ENCODE peak calls at places on chromosome 14, in nine cellular contexts. B is coronary artery, V is AG09319, J is OCI-LY7, P is ovary, Q is glutamatergic neuron, W is MCF 10A, F is natural killer cell, G is spleen. L is an unnamed sample.

GRCh38 chr14:35849122-35849521 is 23.0 kb downstream of the BRMS1L start:
- DNase-seq in B (no peak), P (no peak), Q (no peak), J (no peak), W (no peak), V (no peak), G (no peak), F (no peak), L (no peak)

GRCh38 chr14:79578470-79578869 is 632.8 kb downstream of the DIO2 start:
- DNase-seq in J (no peak), V (no peak), W (no peak), G (no peak), B (no peak), P (no peak), F (no peak), Q (no peak), L (no peak)

GRCh38 chr14:70177092-70177491 is 11.7 kb downstream of the SLC8A3 start:
- DNase-seq in V (no peak), B (no peak), P (no peak), J (no peak), Q (no peak), W (no peak), F (no peak), G (no peak), L (no peak)

GRCh38 chr14:24403294-24404013 is 4.7 kb downstream of the NYNRIN start:
- DNase-seq in Q (no peak), W (no peak), J (no peak), G (no peak), V (no peak), P (peak), F (no peak), B (no peak), L (no peak)

GRCh38 chr14:72747652-72748051 is 146.2 kb downstream of the DPF3 start:
- DNase-seq in W (no peak), J (no peak), V (no peak), Q (no peak), B (no peak), G (no peak), F (no peak), P (no peak), L (no peak)

GRCh38 chr14:75068294-75069020 is 984 bp upstream of the ZC2HC1C start:
- DNase-seq in G (no peak), J (no peak), F (no peak), P (no peak), Q (no peak), W (peak), B (no peak), V (no peak), L (no peak)

GRCh38 chr14:79605863-79606262 is 605.4 kb downstream of the DIO2 start:
- DNase-seq in F (no peak), J (no peak), V (no peak), B (no peak), W (no peak), Q (no peak), P (no peak), G (no peak), L (no peak)

GRCh38 chr14:54121461-54121860 is 164.8 kb upstream of the BMP4 start:
- DNase-seq in V (no peak), J (no peak), P (no peak), B (no peak), G (no peak), F (no peak), W (no peak), Q (no peak), L (no peak)

GRCh38 chr14:60301685-60302084 is 52.7 kb downstream of the PPM1A start:
- DNase-seq in W (no peak), F (no peak), V (no peak), P (no peak), Q (no peak), B (no peak), G (no peak), J (no peak), L (no peak)

GRCh38 chr14:20247651-20248246 is 8.7 kb downstream of the OR11H4 start:
- DNase-seq in P (no peak), V (no peak), J (peak), F (no peak), W (peak), Q (no peak), B (no peak), G (no peak), L (no peak)

GRCh38 chr14:22650960-22651521 is 6.9 kb upstream of the OR6J1 start:
- DNase-seq in B (peak), Q (no peak), P (no peak), J (peak), W (peak), G (no peak), F (no peak), V (no peak), L (no peak)

DNA sequence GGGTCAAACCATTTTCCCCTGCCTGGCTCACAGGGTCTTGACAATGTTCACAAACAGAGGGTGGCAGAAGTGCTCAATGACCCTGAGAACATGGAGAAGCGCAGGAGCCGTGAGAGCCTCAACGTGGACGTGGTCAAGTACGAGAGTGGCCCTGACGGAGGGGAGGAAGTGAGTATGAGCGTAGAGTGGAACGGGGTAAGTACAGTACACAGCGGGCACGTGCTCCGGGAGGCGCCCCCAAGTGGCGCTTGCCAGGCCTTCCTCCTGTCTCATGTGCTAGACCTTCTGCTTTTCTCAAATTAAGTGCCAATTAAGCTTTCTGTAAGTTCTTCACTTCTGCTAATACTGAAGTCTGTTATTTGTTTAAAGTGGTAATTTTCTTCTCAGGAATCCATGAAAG is 35.9 kb downstream of the XRCC3 start:
- DNase-seq in B (no peak), G (peak), P (no peak), W (no peak), J (peak), Q (no peak), V (no peak), F (peak), L (peak)
- TF ChIP-seq CTCF in B (no peak), G (peak), P (no peak), W (peak), J (peak), Q (peak), V (peak), F (peak), L (peak)

DNA sequence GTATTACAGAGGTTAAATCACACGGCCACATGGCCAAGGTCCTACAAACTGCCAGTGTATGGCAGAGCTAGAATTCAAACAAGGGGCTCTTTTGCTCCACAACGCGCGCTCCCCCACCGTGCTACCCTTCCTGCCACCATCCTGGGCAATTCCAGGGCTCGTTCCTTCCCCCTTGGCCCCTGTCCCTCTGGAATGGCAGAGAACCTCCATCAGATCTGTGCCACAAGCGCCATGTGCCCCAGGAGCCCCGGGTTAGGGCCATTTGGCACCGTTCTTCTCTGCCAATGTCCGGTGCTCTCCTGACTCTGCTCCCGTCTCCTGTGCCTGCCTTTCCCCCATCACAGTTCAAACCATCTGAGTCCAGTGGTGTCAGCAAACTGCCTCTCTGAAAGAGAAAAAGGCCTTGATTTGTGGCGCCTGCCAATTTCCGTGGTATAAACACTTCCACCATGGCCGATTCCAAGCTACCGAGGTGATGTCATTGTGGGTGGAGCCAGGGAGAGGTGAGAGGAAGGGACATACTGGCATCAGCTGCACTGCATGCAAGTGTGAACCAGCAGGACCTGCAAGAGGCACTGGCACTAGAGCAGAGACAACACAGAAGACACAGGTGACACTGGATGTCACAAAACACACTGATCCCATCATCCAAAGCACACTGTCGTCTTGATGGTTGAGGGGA is 163.1 kb downstream of the CALM1 start:
- DNase-seq in V (no peak), P (no peak), F (no peak), G (no peak), B (no peak), Q (no peak), J (no peak), W (no peak), L (no peak)
- TF ChIP-seq CTCF in V (no peak), P (no peak), F (no peak), G (no peak), B (no peak), Q (no peak), J (no peak), W (no peak), L (no peak)

DNA sequence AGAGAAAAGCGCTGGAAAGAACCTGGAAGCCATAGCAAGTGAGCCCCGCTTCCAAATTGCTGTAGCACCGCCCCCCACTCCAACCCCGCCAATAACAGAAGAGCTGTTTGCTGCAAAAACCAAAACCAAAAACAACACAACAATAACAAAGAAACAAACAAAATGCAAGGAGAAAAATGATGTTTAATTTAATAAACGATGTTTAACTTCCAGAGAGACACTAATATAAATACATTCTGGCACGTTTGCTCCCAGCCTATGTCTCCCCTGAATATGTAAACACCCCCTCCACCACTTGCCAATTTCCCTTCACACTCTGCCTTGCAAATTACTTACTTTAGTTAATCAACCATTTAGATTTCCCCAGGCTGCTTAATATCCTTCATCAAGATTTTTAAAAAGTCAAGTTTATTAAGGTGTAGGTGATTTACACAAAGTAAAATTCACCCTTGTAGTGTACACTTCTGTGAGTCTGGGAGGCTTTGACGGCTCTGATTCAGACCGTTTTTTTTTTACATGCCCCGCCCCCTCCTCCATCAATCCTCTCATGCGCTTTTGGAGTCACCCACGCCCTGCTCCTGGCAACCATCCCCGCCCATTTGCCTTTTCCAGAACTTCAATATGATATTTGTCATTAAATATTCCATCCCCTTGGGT is 482 bp upstream of the IFI27L2 start:
- DNase-seq in G (no peak), W (peak), B (peak), V (no peak), J (peak), Q (peak), F (no peak), P (peak), L (peak)
- TF ChIP-seq CTCF in G (no peak), W (no peak), B (no peak), V (no peak), J (peak), Q (no peak), F (no peak), P (no peak), L (no peak)

DNA sequence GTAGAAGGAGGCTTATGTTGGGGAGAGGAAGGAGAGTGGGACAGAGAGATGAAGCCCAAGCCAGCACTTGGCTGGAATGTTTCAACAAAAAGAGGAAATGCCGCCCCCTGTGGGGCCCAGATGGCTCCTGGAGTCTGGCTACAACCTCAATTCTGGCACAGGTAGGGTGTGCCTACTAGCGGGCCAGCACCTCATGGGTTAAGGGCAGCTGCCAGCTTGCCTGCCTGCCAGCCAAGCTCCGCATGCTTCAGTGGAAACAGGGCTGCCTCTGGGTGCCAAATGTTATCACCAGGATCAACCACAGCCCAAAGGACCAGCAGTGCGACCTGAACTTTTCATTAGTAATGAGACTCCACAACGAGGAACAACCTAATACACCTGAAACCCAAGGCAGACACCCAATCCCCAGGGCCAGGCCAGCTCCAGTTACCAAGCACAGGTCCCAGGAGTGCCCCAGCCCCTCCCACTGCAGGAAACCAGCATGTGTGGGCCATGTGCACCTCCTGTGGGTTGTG is 11.3 kb downstream of the RAB15 start:
- DNase-seq in F (no peak), B (no peak), P (no peak), Q (no peak), G (no peak), V (no peak), W (no peak), J (no peak), L (no peak)
- TF ChIP-seq CTCF in F (no peak), B (no peak), P (no peak), Q (no peak), G (no peak), V (no peak), W (no peak), J (peak), L (no peak)

GRCh38 chr14:55926007-55926406 is 192.2 kb upstream of the PELI2 start:
- DNase-seq in P (no peak), B (no peak), F (no peak), W (no peak), G (no peak), J (no peak), V (no peak), Q (no peak), L (no peak)
- TF ChIP-seq CTCF in P (no peak), B (no peak), F (no peak), W (no peak), G (no peak), J (no peak), V (no peak), Q (no peak), L (no peak)

GRCh38 chr14:99432491-99432890 is 48.2 kb downstream of the SETD3 start:
- DNase-seq in P (no peak), V (no peak), G (no peak), W (no peak), B (no peak), J (peak), F (no peak), Q (no peak), L (no peak)

GRCh38 chr14:99426265-99426664 is 54.4 kb downstream of the SETD3 start:
- DNase-seq in Q (no peak), J (peak), V (no peak), P (no peak), W (no peak), F (no peak), B (no peak), G (no peak), L (no peak)

GRCh38 chr14:99427632-99428315 is 52.9 kb downstream of the SETD3 start:
- DNase-seq in P (no peak), B (no peak), V (no peak), F (no peak), W (peak), Q (no peak), J (no peak), G (no peak), L (no peak)

GRCh38 chr14:99426796-99427346 is 53.8 kb downstream of the SETD3 start:
- DNase-seq in W (no peak), B (no peak), Q (no peak), V (no peak), J (no peak), P (no peak), G (no peak), F (no peak), L (no peak)

GRCh38 chr14:99430491-99430890 is 50.2 kb downstream of the SETD3 start:
- DNase-seq in P (no peak), G (peak), J (peak), F (peak), Q (peak), B (no peak), W (peak), V (no peak), L (no peak)
- TF ChIP-seq CTCF in P (no peak), G (no peak), J (peak), F (peak), Q (peak), B (no peak), W (no peak), V (no peak), L (no peak)

DNA sequence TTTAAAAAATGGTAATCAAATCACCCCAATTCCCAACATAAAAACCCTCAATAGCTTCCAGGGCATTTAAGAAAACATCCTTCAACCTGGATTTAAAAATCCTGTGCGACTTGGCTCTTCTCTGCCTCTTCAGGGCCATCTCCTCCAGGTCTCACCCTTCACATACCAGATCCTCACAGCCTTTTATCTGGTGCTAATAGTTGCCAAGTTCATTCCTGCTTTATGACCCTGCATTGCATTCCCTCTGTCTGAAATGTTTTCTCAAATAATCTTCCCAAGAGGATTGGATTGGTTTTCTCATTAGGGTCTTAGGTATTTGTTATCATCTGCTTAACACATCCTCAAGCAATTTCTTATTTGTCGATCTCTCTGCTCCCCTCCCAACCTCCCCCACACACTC is 832.0 kb downstream of the GALC start:
- DNase-seq in F (no peak), B (no peak), Q (no peak), W (no peak), J (no peak), P (no peak), V (no peak), G (no peak), L (no peak)
- TF ChIP-seq CTCF in F (no peak), B (no peak), Q (no peak), W (no peak), J (no peak), P (no peak), V (no peak), G (no peak), L (no peak)

GRCh38 chr14:76966535-76966934 is 62.0 kb downstream of the IRF2BPL start:
- DNase-seq in W (no peak), G (no peak), F (no peak), J (no peak), Q (no peak), P (no peak), V (no peak), B (no peak), L (no peak)
- TF ChIP-seq CTCF in W (no peak), G (no peak), F (no peak), J (no peak), Q (no peak), P (no peak), V (no peak), B (no peak), L (no peak)

DNA sequence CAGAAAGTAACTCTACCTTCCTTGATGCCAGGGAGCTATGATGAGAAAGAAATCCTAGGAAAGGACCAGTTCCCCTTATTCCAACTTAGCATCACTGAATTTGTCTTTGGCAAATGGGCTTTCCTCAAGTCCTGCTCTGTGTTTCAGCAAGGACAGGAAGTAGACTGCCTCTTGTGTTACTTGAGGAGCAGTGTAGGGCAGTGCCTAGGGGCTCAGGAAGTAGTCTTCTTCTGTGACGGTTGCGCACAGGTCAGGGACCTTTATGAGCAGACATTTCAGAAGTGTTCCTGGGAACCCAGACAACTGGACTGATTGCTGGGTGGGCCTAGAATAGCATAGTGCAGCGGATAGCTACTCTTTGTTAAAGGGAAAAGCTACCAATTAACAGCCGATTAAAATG is 2.7 kb downstream of the LGALS3 start:
- DNase-seq in B (no peak), G (no peak), V (no peak), F (no peak), P (peak), Q (no peak), J (peak), W (no peak), L (no peak)
- TF ChIP-seq CTCF in B (no peak), G (no peak), V (peak), F (no peak), P (no peak), Q (no peak), J (no peak), W (no peak), L (no peak)

L was measured in GM13976.